ENCODE peak calls at places on chromosome 7, in seven cellular contexts. H is neuronal stem cell, W is right cardiac atrium, A is astrocyte of the spinal cord, I is PC-9, N is breast epithelium, Z is upper lobe of right lung. E is an unnamed sample.

GRCh38 chr7:40329601-40330153 is 194.9 kb downstream of the SUGCT start:
- DNase-seq in H (peak), W (no peak), A (peak), I (peak), N (no peak), Z (no peak), E (no peak)

GRCh38 chr7:37341033-37341630 is 107.5 kb downstream of the ELMO1 start:
- DNase-seq in H (no peak), W (no peak), A (no peak), I (no peak), N (no peak), Z (no peak), E (no peak)

GRCh38 chr7:157877298-157877840 is 540.6 kb downstream of the DNAJB6 start:
- DNase-seq in H (no peak), W (no peak), A (no peak), I (no peak), N (no peak), Z (no peak), E (no peak)

GRCh38 chr7:11127988-11128387 is 154.3 kb downstream of the PHF14 start:
- DNase-seq in H (no peak), W (no peak), A (no peak), I (no peak), N (no peak), Z (no peak), E (no peak)

GRCh38 chr7:100159099-100159623 is 638 bp upstream of the TRAPPC14 start:
- DNase-seq in H (no peak), W (no peak), A (no peak), I (no peak), N (no peak), Z (no peak), E (no peak)

GRCh38 chr7:158125721-158126120 is 461.9 kb downstream of the PTPRN2 start:
- DNase-seq in H (no peak), W (no peak), A (no peak), I (no peak), N (no peak), Z (peak), E (no peak)

GRCh38 chr7:158933468-158934139 is 77.2 kb downstream of the DYNC2I1 start:
- DNase-seq in H (no peak), W (no peak), A (no peak), I (no peak), N (no peak), Z (no peak), E (no peak)

GRCh38 chr7:116929021-116929420 is 24.3 kb upstream of the ST7 start:
- DNase-seq in H (no peak), W (no peak), A (no peak), I (no peak), N (no peak), Z (no peak), E (no peak)

GRCh38 chr7:15015545-15016314 is 113.2 kb upstream of the DGKB start:
- DNase-seq in H (peak), W (peak), A (peak), I (peak), N (no peak), Z (no peak), E (peak)

GRCh38 chr7:25847331-25848070 is 304.5 kb upstream of the NFE2L3 start:
- DNase-seq in H (no peak), W (peak), A (peak), I (no peak), N (no peak), Z (no peak), E (no peak)

GRCh38 chr7:152313217-152313616 is 122.6 kb downstream of the KMT2C start:
- DNase-seq in H (no peak), W (no peak), A (no peak), I (no peak), N (no peak), Z (no peak), E (no peak)

GRCh38 chr7:112995091-112995824 is 91.4 kb downstream of the GPR85 start:
- DNase-seq in H (no peak), W (peak), A (peak), I (no peak), N (no peak), Z (no peak), E (no peak)

GRCh38 chr7:5396542-5396941 is 27.1 kb downstream of the TNRC18 start:
- DNase-seq in H (no peak), W (peak), A (no peak), I (peak), N (no peak), Z (peak), E (no peak)

GRCh38 chr7:142592664-142593063 is 156.6 kb upstream of the PRSS1 start:
- DNase-seq in H (no peak), W (no peak), A (no peak), I (no peak), N (no peak), Z (no peak), E (no peak)

GRCh38 chr7:3592438-3593134 is 291.5 kb downstream of the SDK1 start:
- DNase-seq in H (no peak), W (no peak), A (peak), I (no peak), N (no peak), Z (no peak), E (no peak)

GRCh38 chr7:131949659-131950058 is 393.2 kb upstream of the PODXL start:
- DNase-seq in H (no peak), W (peak), A (no peak), I (no peak), N (no peak), Z (no peak), E (no peak)

GRCh38 chr7:131948434-131949053 is 392.1 kb upstream of the PODXL start:
- DNase-seq in H (no peak), W (peak), A (no peak), I (peak), N (no peak), Z (no peak), E (no peak)

GRCh38 chr7:131950758-131951157 is 394.3 kb upstream of the PODXL start:
- DNase-seq in H (no peak), W (no peak), A (peak), I (no peak), N (no peak), Z (no peak), E (no peak)

GRCh38 chr7:131956864-131957263 is 400.4 kb upstream of the PODXL start:
- DNase-seq in H (no peak), W (no peak), A (no peak), I (no peak), N (no peak), Z (no peak), E (no peak)

GRCh38 chr7:131952365-131952764 is 395.9 kb upstream of the PODXL start:
- DNase-seq in H (no peak), W (no peak), A (no peak), I (no peak), N (no peak), Z (no peak), E (no peak)
- H3K4me3 ChIP-seq in H (no peak), W (no peak), A (no peak), I (no peak), N (no peak), Z (no peak), E (no peak)

DNA sequence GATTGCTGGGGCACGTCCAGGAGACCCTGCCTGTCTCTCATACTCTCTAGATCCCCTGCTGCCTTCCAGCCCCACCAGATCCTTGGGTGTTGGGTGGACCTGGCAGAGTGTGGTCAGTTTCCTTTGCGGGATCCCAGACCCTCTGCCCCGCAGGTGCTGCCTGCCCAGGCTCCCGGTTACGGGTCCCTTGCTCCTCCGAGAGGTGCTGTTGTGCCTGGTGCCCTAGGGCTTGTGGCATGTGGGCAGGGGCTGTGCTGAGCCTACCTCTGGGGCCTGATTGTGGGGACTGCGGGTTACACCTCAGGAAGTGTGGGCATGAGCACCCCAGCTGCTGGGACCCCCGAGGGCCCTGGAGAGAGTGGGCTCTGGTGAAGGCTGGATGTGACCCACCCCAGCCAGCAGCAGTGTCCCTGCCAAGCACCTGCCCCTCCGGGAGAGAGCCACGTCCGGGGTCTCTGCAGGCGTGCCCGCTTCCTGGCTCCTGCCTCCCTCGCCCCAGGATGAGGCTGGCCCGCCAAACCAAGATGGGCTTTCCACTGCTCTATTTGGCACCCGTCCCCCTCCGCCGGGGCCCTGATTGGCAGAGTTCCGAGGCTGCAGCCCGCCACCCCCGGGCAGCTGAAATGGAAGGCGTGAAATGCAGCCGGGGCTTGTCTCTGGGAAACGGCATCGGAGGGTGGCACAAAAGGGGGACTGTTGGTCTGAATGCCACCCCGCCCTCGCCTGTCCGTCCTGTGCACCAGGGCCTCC is 17.0 kb downstream of the CLIP2 start:
- DNase-seq in H (no peak), W (peak), A (no peak), I (no peak), N (no peak), Z (no peak), E (no peak)
- H3K4me3 ChIP-seq in H (no peak), W (no peak), A (no peak), I (no peak), N (no peak), Z (no peak), E (no peak)

GRCh38 chr7:45026984-45027773 is 27.2 kb downstream of the CCM2 start:
- DNase-seq in H (no peak), W (no peak), A (peak), I (no peak), N (no peak), Z (no peak), E (peak)
- H3K4me3 ChIP-seq in H (peak), W (no peak), A (no peak), I (no peak), N (peak), Z (peak), E (peak)

GRCh38 chr7:35971133-35971995 is 170.5 kb downstream of the SEPTIN7 start:
- DNase-seq in H (no peak), W (peak), A (no peak), I (peak), N (no peak), Z (no peak), E (no peak)
- H3K4me3 ChIP-seq in H (no peak), W (peak), A (no peak), I (peak), N (peak), Z (peak), E (no peak)

GRCh38 chr7:105219771-105220160 is 169.0 kb downstream of the SRPK2 start:
- DNase-seq in H (no peak), W (no peak), A (peak), I (peak), N (no peak), Z (no peak), E (peak)
- H3K4me3 ChIP-seq in H (no peak), W (no peak), A (no peak), I (no peak), N (no peak), Z (no peak), E (peak)

GRCh38 chr7:150370612-150371071 is 2.0 kb downstream of the REPIN1 start:
- DNase-seq in H (no peak), W (no peak), A (peak), I (no peak), N (no peak), Z (no peak), E (no peak)
- H3K4me3 ChIP-seq in H (no peak), W (no peak), A (no peak), I (peak), N (no peak), Z (no peak), E (no peak)

GRCh38 chr7:2008101-2008935 is 224.4 kb downstream of the MAD1L1 start:
- DNase-seq in H (no peak), W (peak), A (no peak), I (no peak), N (peak), Z (peak), E (no peak)

GRCh38 chr7:2006921-2007381 is 225.8 kb downstream of the MAD1L1 start:
- DNase-seq in H (no peak), W (peak), A (no peak), I (no peak), N (peak), Z (peak), E (no peak)

GRCh38 chr7:2008936-2009540 is 223.7 kb downstream of the MAD1L1 start:
- DNase-seq in H (no peak), W (peak), A (no peak), I (no peak), N (peak), Z (peak), E (no peak)

GRCh38 chr7:2006231-2006771 is 226.4 kb downstream of the MAD1L1 start:
- DNase-seq in H (no peak), W (peak), A (no peak), I (no peak), N (peak), Z (peak), E (no peak)

DNA sequence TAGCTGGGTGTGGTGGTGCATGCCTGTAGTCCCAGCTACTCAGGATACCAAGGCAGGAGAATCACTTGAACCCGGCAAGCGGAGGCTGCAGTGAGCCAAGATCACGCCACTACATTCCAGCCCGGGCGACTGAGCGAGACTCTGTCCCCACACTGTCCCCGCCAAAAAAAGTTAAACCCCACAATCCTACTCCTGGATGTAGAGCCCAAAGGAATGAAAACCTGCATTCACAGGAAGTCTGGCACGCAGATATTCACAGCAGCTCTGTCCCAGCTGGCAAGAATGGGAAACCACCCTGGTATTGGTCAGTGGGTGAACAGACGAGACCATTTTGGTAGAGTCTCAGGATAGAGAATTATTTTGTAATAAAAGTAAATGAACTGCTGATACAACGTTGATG is 225.2 kb downstream of the MAD1L1 start:
- DNase-seq in H (no peak), W (peak), A (no peak), I (no peak), N (peak), Z (no peak), E (no peak)
- H3K4me3 ChIP-seq in H (no peak), W (no peak), A (no peak), I (no peak), N (no peak), Z (no peak), E (no peak)

E was measured in keratinocyte.